ENCODE peak calls at places on chromosomes 1 and 21, in six cellular contexts. K is WERI-Rb-1; Q is adrenal gland; A is Caki2; F is NCI-H1092 treated with DMSO at 0.1 percent for 48 hours; E is stimulated activated CD4-positive, alpha-beta T cell treated with anti-CD3 and anti-CD28 coated beads, Interleukin-1b, Interleukin-23, amount 100 ng/mL, for 4 hours. I is an unnamed sample.

GRCh38 chr1:162397039-162397448 is 14.9 kb downstream of the SH2D1B start:
- DNase-seq in K (no peak), Q (no peak), A (no peak), F (no peak), E (no peak), I (no peak)

GRCh38 chr1:184387069-184387870 is 441 bp downstream of the C1orf21 start:
- DNase-seq in K (peak; percentile 39), Q (peak; percentile 59), A (no peak), F (peak; percentile 86), E (no peak), I (peak; percentile 68)

GRCh38 chr1:150577557-150578277 is 1.7 kb downstream of the MCL1 start:
- DNase-seq in K (no peak), Q (no peak), A (no peak), F (peak; percentile 51), E (no peak), I (peak; percentile 41)

GRCh38 chr21:42905195-42905594 is 12.1 kb downstream of the NDUFV3 start:
- DNase-seq in K (no peak), Q (no peak), A (no peak), F (no peak), E (no peak), I (no peak)

GRCh38 chr1:76154213-76154956 is 79.8 kb downstream of the ST6GALNAC3 start:
- DNase-seq in K (peak; percentile 80), Q (peak; percentile 79), A (peak; percentile 62), F (peak; percentile 68), E (peak; percentile 75), I (peak; percentile 90)

GRCh38 chr1:67793562-67793961 is 39.7 kb downstream of the GNG12 start:
- DNase-seq in K (no peak), Q (no peak), A (peak; percentile 14), F (no peak), E (no peak), I (no peak)

GRCh38 chr1:89523597-89524368 is 846 bp upstream of the LRRC8B start:
- DNase-seq in K (peak; percentile 90), Q (peak; percentile 60), A (peak; percentile 77), F (peak; percentile 77), E (peak; percentile 56), I (peak; percentile 100)

GRCh38 chr1:81834921-81835698 is 34.4 kb downstream of the ADGRL2 start:
- DNase-seq in K (no peak), Q (no peak), A (no peak), F (no peak), E (no peak), I (no peak)

GRCh38 chr1:75083223-75083622 is 51.0 kb upstream of the LHX8 start:
- DNase-seq in K (no peak), Q (no peak), A (no peak), F (no peak), E (no peak), I (no peak)

I was measured in NCI-H82.